ENCODE peak calls at places on chromosomes 2 and 18, in four cellular contexts. One of them, this sample, is unnamed.

GRCh38 chr2:221304916-221305315 is 267.2 kb downstream of the EPHA4 start:
- DNase-seq in ELF-1: peak
- DNase-seq in adipocyte: no peak
- DNase-seq in CD4-positive, CD25-positive, alpha-beta regulatory T cell: no peak
- DNase-seq in this sample: no peak

GRCh38 chr18:29172151-29173015 is 995.5 kb upstream of the CDH2 start:
- DNase-seq in ELF-1: no peak
- DNase-seq in adipocyte: no peak
- DNase-seq in CD4-positive, CD25-positive, alpha-beta regulatory T cell: no peak
- DNase-seq in this sample: peak

GRCh38 chr2:636649-637405 is 40.4 kb downstream of the TMEM18 start:
- DNase-seq in ELF-1: peak
- DNase-seq in adipocyte: peak
- DNase-seq in CD4-positive, CD25-positive, alpha-beta regulatory T cell: peak
- DNase-seq in this sample: peak

GRCh38 chr2:227703280-227703732 is 14.5 kb downstream of the SLC19A3 start:
- DNase-seq in ELF-1: peak
- DNase-seq in adipocyte: peak
- DNase-seq in CD4-positive, CD25-positive, alpha-beta regulatory T cell: no peak
- DNase-seq in this sample: peak

GRCh38 chr2:14137643-14138042 is 494.9 kb upstream of the LRATD1 start:
- DNase-seq in ELF-1: peak
- DNase-seq in adipocyte: no peak
- DNase-seq in CD4-positive, CD25-positive, alpha-beta regulatory T cell: no peak
- DNase-seq in this sample: no peak

GRCh38 chr2:128644745-128645256 is 326.1 kb upstream of the HS6ST1 start:
- DNase-seq in ELF-1: peak
- DNase-seq in adipocyte: no peak
- DNase-seq in CD4-positive, CD25-positive, alpha-beta regulatory T cell: no peak
- DNase-seq in this sample: peak

GRCh38 chr18:44731866-44732555 is 51.3 kb downstream of the SETBP1 start:
- DNase-seq in ELF-1: no peak
- DNase-seq in adipocyte: peak
- DNase-seq in CD4-positive, CD25-positive, alpha-beta regulatory T cell: no peak
- DNase-seq in this sample: no peak

GRCh38 chr2:132497591-132497990 is 81.0 kb downstream of the GPR39 start:
- DNase-seq in ELF-1: no peak
- DNase-seq in adipocyte: peak
- DNase-seq in CD4-positive, CD25-positive, alpha-beta regulatory T cell: no peak
- DNase-seq in this sample: peak

GRCh38 chr2:33215299-33215698 is 261.1 kb upstream of the RASGRP3 start:
- DNase-seq in ELF-1: no peak
- DNase-seq in adipocyte: peak
- DNase-seq in CD4-positive, CD25-positive, alpha-beta regulatory T cell: no peak
- DNase-seq in this sample: peak

GRCh38 chr18:79598885-79599175 is 80.8 kb upstream of the CTDP1 start:
- DNase-seq in ELF-1: no peak
- DNase-seq in adipocyte: no peak
- DNase-seq in CD4-positive, CD25-positive, alpha-beta regulatory T cell: no peak
- DNase-seq in this sample: no peak

GRCh38 chr2:23595021-23595420 is 210.0 kb downstream of the KLHL29 start:
- DNase-seq in ELF-1: no peak
- DNase-seq in adipocyte: no peak
- DNase-seq in CD4-positive, CD25-positive, alpha-beta regulatory T cell: no peak
- DNase-seq in this sample: no peak

GRCh38 chr2:28471214-28471613 is 24.6 kb upstream of the PLB1 start:
- DNase-seq in ELF-1: peak
- DNase-seq in adipocyte: no peak
- DNase-seq in CD4-positive, CD25-positive, alpha-beta regulatory T cell: no peak
- DNase-seq in this sample: no peak

GRCh38 chr18:8176554-8176953 is 432.7 kb upstream of the RAB12 start:
- DNase-seq in ELF-1: peak
- DNase-seq in adipocyte: no peak
- DNase-seq in CD4-positive, CD25-positive, alpha-beta regulatory T cell: no peak
- DNase-seq in this sample: no peak

GRCh38 chr2:207619764-207620203 is 5.4 kb downstream of the METTL21A start:
- DNase-seq in ELF-1: no peak
- DNase-seq in adipocyte: no peak
- DNase-seq in CD4-positive, CD25-positive, alpha-beta regulatory T cell: peak
- DNase-seq in this sample: no peak

GRCh38 chr18:60372598-60372997 is at the start of gene MC4R:
- DNase-seq in ELF-1: peak
- DNase-seq in adipocyte: peak
- DNase-seq in CD4-positive, CD25-positive, alpha-beta regulatory T cell: no peak
- DNase-seq in this sample: peak